ENCODE peak calls at places on chromosomes 16 and 17, in seven cellular contexts. L is B cell; W is Caco-2; Y is T-helper 2 cell; F is naive thymus-derived CD8-positive, alpha-beta T cell; B is mucosa of gallbladder; Z is cortex of kidney. P is an unnamed sample.

GRCh38 chr16:56617212-56618085 is 8.1 kb upstream of the MT1E start:
- DNase-seq in F (peak), B (peak), W (no peak), L (no peak), Y (peak), Z (no peak), P (peak)

GRCh38 chr17:2034806-2035548 is 5.0 kb downstream of the DPH1 start:
- DNase-seq in Z (no peak), Y (no peak), F (no peak), L (no peak), B (no peak), W (no peak), P (no peak)

GRCh38 chr16:76292218-76292617 is 15.0 kb downstream of the CNTNAP4 start:
- DNase-seq in Y (no peak), W (no peak), Z (no peak), L (no peak), F (no peak), B (no peak), P (no peak)

GRCh38 chr17:66829386-66829864 is 5.5 kb upstream of the CACNG5 start:
- DNase-seq in Z (no peak), B (peak), Y (no peak), W (peak), F (peak), L (no peak), P (no peak)

GRCh38 chr17:19905514-19905913 is 37.8 kb upstream of the ULK2 start:
- DNase-seq in L (no peak), W (no peak), B (no peak), Y (no peak), Z (no peak), F (no peak), P (no peak)

GRCh38 chr16:9846362-9847099 is 335.7 kb downstream of the GRIN2A start:
- DNase-seq in F (no peak), L (no peak), Z (no peak), W (no peak), B (no peak), Y (no peak), P (no peak)

GRCh38 chr17:47957591-47958490 is at the start of gene PRR15L:
- DNase-seq in W (peak), Y (no peak), B (peak), L (no peak), F (no peak), Z (no peak), P (no peak)

GRCh38 chr17:40458001-40458791 is 14.9 kb downstream of the IGFBP4 start:
- DNase-seq in F (no peak), L (no peak), W (no peak), Z (no peak), Y (no peak), B (peak), P (no peak)

GRCh38 chr17:75572713-75573539 is 14.7 kb upstream of the MYO15B start:
- DNase-seq in L (peak), F (no peak), Y (no peak), Z (no peak), B (no peak), W (no peak), P (no peak)

GRCh38 chr17:77400445-77400870 is 259.7 kb downstream of the SEC14L1 start:
- DNase-seq in F (peak), B (no peak), Y (peak), Z (no peak), W (no peak), L (peak), P (peak)

GRCh38 chr16:87129771-87130170 is 187.4 kb downstream of the C16orf95 start:
- DNase-seq in L (no peak), B (no peak), F (no peak), Z (no peak), Y (no peak), W (no peak), P (no peak)

GRCh38 chr17:49210158-49211029 is at the start of the genes ABI3 and GNGT2:
- DNase-seq in L (peak), W (peak), Y (peak), Z (no peak), B (no peak), F (peak), P (peak)

P was measured in activated effector memory CD4-positive, alpha-beta T cell treated with anti-CD3 and anti-CD28 coated beads, Interleukin-2, amount 50 U/mL, for 16 hours.